ENCODE peak calls at places on chromosomes 1 and 21, in eight cellular contexts. O, X, B, K, V, L, Q and F are unnamed samples.

GRCh38 chr1:165772739-165773138 is 4.1 kb upstream of the TMCO1 start:
- DNase-seq in O (no peak), X (no peak), B (no peak), K (no peak), V (no peak), L (no peak), Q (no peak), F (no peak)

GRCh38 chr1:159012495-159012894 is 2.8 kb downstream of the IFI16 start:
- DNase-seq in O (peak), X (no peak), B (no peak), K (no peak), V (peak), L (no peak), Q (no peak), F (no peak)

GRCh38 chr21:42550817-42551216 is 37.2 kb downstream of the SLC37A1 start:
- DNase-seq in O (no peak), X (peak), B (no peak), K (no peak), V (no peak), L (no peak), Q (no peak), F (peak)

GRCh38 chr1:165763442-165763841 is 5.2 kb downstream of the TMCO1 start:
- DNase-seq in O (no peak), X (no peak), B (no peak), K (no peak), V (no peak), L (no peak), Q (no peak), F (no peak)

GRCh38 chr1:27936370-27936769 is 1.6 kb downstream of the SMPDL3B start:
- DNase-seq in O (no peak), X (no peak), B (no peak), K (no peak), V (no peak), L (no peak), Q (no peak), F (no peak)

GRCh38 chr1:157144509-157144908 is 6.3 kb upstream of the ETV3 start:
- DNase-seq in O (no peak), X (no peak), B (no peak), K (no peak), V (no peak), L (no peak), Q (no peak), F (no peak)

GRCh38 chr1:103248417-103249102 is 140.2 kb upstream of the COL11A1 start:
- DNase-seq in O (no peak), X (no peak), B (no peak), K (no peak), V (no peak), L (no peak), Q (no peak), F (no peak)

GRCh38 chr1:21182181-21182711 is 5.5 kb upstream of the EIF4G3 start:
- DNase-seq in O (no peak), X (no peak), B (no peak), K (no peak), V (no peak), L (no peak), Q (no peak), F (no peak)

GRCh38 chr1:181568736-181569135 is 85.4 kb downstream of the CACNA1E start:
- DNase-seq in O (no peak), X (no peak), B (no peak), K (no peak), V (no peak), L (no peak), Q (no peak), F (no peak)

GRCh38 chr1:14602131-14602530 is 3.6 kb downstream of the KAZN start:
- DNase-seq in O (peak), X (peak), B (peak), K (peak), V (peak), L (peak), Q (no peak), F (peak)

GRCh38 chr1:52152976-52153375 is 11.1 kb downstream of the ZFYVE9 start:
- DNase-seq in O (peak), X (no peak), B (no peak), K (no peak), V (no peak), L (no peak), Q (no peak), F (no peak)

GRCh38 chr1:17235135-17235880 is 13.6 kb upstream of the PADI3 start:
- DNase-seq in O (no peak), X (no peak), B (no peak), K (no peak), V (peak), L (no peak), Q (no peak), F (no peak)

GRCh38 chr1:54861070-54861761 is 25.8 kb downstream of the DHCR24 start:
- DNase-seq in O (no peak), X (no peak), B (no peak), K (no peak), V (no peak), L (no peak), Q (no peak), F (no peak)

GRCh38 chr1:4658643-4659042 is 4.2 kb downstream of the AJAP1 start:
- DNase-seq in O (no peak), X (no peak), B (no peak), K (peak), V (no peak), L (no peak), Q (no peak), F (no peak)

DNA sequence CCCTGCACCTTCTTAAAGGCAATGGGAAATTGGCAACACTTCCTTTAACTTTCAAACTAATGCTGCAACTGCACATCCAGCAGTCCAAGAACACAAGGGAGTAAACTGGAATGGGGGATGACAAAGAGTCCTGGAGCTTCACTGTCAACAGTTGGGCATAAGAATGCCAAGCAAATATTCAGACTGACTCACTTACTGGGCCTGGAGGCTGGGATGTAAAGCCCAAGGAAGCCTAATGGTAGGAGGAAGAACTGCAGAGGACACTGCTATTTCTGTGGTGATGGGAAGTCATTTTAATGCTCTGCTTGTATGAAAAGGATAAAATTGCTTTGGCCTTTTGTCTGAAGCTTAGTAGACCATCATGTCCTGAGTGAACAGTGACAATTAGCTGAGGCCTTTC is 15.7 kb upstream of the DMRTA2 start:
- DNase-seq in O (no peak), X (peak), B (no peak), K (no peak), V (no peak), L (no peak), Q (no peak), F (no peak)
- TF ChIP-seq CTCF in O (no peak), X (peak), B (no peak), K (no peak), V (peak), L (no peak), Q (no peak), F (no peak)

GRCh38 chr1:78227705-78228260 is 182.0 kb downstream of the GIPC2 start:
- DNase-seq in O (no peak), X (no peak), B (no peak), K (no peak), V (no peak), L (no peak), Q (no peak), F (no peak)
- H3K4me3 ChIP-seq in O (no peak), X (no peak), B (no peak), K (no peak), V (no peak), L (no peak), Q (no peak), F (no peak)

DNA sequence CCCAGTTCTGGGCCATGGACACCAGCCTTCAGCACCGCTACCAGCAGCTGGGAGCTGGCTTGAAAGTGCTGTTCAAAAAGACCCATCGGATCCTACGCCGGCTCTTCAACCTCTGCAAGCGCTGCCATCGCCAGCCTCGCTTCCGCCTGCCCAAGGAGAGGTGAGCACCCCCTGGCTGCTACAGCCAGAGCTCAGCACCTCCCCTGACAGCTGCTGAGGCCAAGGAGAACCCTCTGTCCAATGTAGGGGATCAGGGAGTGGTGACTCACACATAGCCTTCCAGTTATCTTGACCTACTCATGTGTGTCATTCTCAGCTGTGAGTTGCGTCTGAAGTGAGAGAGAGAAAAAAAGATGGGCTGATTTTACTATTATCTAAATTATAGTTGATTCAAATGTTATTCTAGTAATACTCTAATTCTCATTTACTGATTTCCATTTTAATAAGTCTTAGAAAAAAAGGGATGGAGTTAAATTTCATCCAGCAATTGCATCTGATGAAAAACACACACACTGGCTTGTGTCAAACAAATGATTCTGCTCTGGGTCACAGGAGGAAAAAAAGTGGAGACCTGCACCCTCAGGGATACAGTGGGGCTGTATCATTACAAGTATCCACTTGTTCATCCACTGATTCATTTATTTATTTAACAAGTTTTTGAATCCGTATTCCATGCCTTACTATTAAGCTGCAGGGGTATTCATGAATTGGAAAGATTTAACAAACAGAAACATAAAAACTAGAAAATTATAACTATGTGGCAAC is 108.0 kb downstream of the BRINP2 start:
- DNase-seq in O (peak), X (peak), B (no peak), K (no peak), V (no peak), L (no peak), Q (no peak), F (peak)
- TF ChIP-seq CTCF in O (no peak), X (peak), B (no peak), K (no peak), V (no peak), L (no peak), Q (no peak), F (peak)

GRCh38 chr1:40980068-40980452 is 564 bp downstream of the CTPS1 start:
- DNase-seq in O (no peak), X (no peak), B (no peak), K (no peak), V (no peak), L (no peak), Q (no peak), F (no peak)

GRCh38 chr1:40979241-40980067 is at the start of gene CTPS1:
- DNase-seq in O (peak), X (peak), B (peak), K (peak), V (peak), L (peak), Q (peak), F (peak)

GRCh38 chr1:40978886-40979240 is 633 bp upstream of the CTPS1 start:
- DNase-seq in O (no peak), X (peak), B (no peak), K (no peak), V (no peak), L (no peak), Q (no peak), F (no peak)

GRCh38 chr1:40981702-40982448 is 2.4 kb downstream of the CTPS1 start:
- DNase-seq in O (peak), X (peak), B (no peak), K (no peak), V (no peak), L (no peak), Q (no peak), F (no peak)

GRCh38 chr1:40980453-40981121 is 1.1 kb downstream of the CTPS1 start:
- DNase-seq in O (peak), X (peak), B (no peak), K (no peak), V (peak), L (peak), Q (no peak), F (peak)
- H3K4me3 ChIP-seq in O (peak), X (peak), B (peak), K (peak), V (peak), L (peak), Q (peak), F (peak)

GRCh38 chr1:155504207-155504606 is 58.4 kb downstream of the ASH1L start:
- DNase-seq in O (peak), X (peak), B (no peak), K (no peak), V (peak), L (no peak), Q (no peak), F (no peak)
- TF ChIP-seq CTCF in O (peak), X (peak), B (peak), K (peak), V (peak), L (peak), Q (no peak), F (peak)

GRCh38 chr21:45457832-45458172 is 52.8 kb downstream of the COL18A1 start:
- DNase-seq in O (no peak), X (no peak), B (no peak), K (peak), V (no peak), L (peak), Q (no peak), F (no peak)
- H3K4me3 ChIP-seq in O (no peak), X (no peak), B (no peak), K (no peak), V (no peak), L (peak), Q (no peak), F (no peak)

GRCh38 chr1:241738710-241739109 is 86.6 kb downstream of the WDR64 start:
- DNase-seq in O (no peak), X (no peak), B (no peak), K (no peak), V (no peak), L (no peak), Q (no peak), F (no peak)

GRCh38 chr1:241738284-241738683 is 86.2 kb downstream of the WDR64 start:
- DNase-seq in O (no peak), X (no peak), B (no peak), K (no peak), V (no peak), L (no peak), Q (no peak), F (no peak)

GRCh38 chr1:241733899-241734298 is 81.8 kb downstream of the WDR64 start:
- DNase-seq in O (no peak), X (no peak), B (no peak), K (no peak), V (no peak), L (no peak), Q (no peak), F (no peak)

GRCh38 chr1:241734533-241734932 is 82.5 kb downstream of the WDR64 start:
- DNase-seq in O (no peak), X (no peak), B (no peak), K (no peak), V (no peak), L (no peak), Q (no peak), F (no peak)

DNA sequence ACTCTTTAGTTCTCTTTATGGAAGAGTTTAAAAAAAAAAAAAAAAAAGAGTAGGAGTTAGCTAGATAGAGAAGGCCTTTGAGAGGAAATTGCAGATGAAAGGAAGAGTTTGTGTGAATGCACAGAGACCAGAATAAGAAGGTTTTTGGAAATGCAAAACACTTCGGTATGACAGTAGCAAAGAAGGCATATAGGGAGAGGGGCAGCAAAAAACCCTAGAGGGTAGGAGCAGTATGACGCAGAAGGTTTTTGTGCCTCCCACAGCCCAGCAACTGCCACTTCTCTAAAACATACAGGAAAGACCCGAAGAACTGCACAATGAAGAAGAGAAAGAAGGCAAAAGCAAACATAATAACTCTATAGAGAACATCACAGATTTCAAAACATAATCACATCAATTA is 84.3 kb downstream of the WDR64 start:
- DNase-seq in O (no peak), X (peak), B (no peak), K (no peak), V (no peak), L (no peak), Q (no peak), F (no peak)
- TF ChIP-seq CTCF in O (no peak), X (no peak), B (no peak), K (no peak), V (no peak), L (no peak), Q (no peak), F (no peak)

GRCh38 chr1:207910678-207911354 is at the start of gene CD34:
- DNase-seq in O (peak), X (peak), B (no peak), K (peak), V (peak), L (peak), Q (no peak), F (peak)
- H3K4me3 ChIP-seq in O (peak), X (peak), B (peak), K (peak), V (no peak), L (peak), Q (peak), F (peak)